ENCODE peak calls at places on chromosomes 16 and 17, in four cellular contexts. R is PC-3, W is HCT116, H is DND-41. O is an unnamed sample. For H3K4me1, the result is how much of the 10 kb centered on the place peaks cover.

GRCh38 chr17:29661220-29661619 is 38.5 kb upstream of the CORO6 start:
- DNase-seq in R (no peak), W (no peak), H (no peak), O (no peak)

GRCh38 chr16:29899516-29900101 is at the start of gene SEZ6L2:
- DNase-seq in R (peak), W (peak), H (peak), O (no peak)

GRCh38 chr16:75413951-75414350 is 19.4 kb downstream of the CFDP1 start:
- DNase-seq in R (no peak), W (no peak), H (no peak), O (no peak)

GRCh38 chr16:3655030-3655790 is 719 bp downstream of the DNASE1 start:
- DNase-seq in R (no peak), W (no peak), H (no peak), O (no peak)

GRCh38 chr16:7456221-7456620 is 123.6 kb downstream of the RBFOX1 start:
- DNase-seq in R (no peak), W (no peak), H (no peak), O (no peak)

GRCh38 chr16:12120331-12120981 is 143.9 kb downstream of the SNX29 start:
- DNase-seq in R (no peak), W (no peak), H (no peak), O (no peak)

GRCh38 chr17:74987909-74988711 is 678 bp downstream of the CDR2L start:
- DNase-seq in R (peak), W (no peak), H (no peak), O (no peak)

GRCh38 chr17:55726440-55726839 is 3.8 kb upstream of the TMEM100 start:
- DNase-seq in R (peak), W (no peak), H (no peak), O (no peak)

GRCh38 chr17:18966831-18967624 is 15.1 kb downstream of the SLC5A10 start:
- DNase-seq in R (no peak), W (no peak), H (no peak), O (no peak)

GRCh38 chr16:80277182-80277581 is 263.6 kb upstream of the DYNLRB2 start:
- DNase-seq in R (no peak), W (no peak), H (no peak), O (no peak)

GRCh38 chr16:50815382-50815781 is 73.5 kb downstream of the CYLD start:
- DNase-seq in R (no peak), W (no peak), H (no peak), O (no peak)

GRCh38 chr16:4488486-4488967 is 12.3 kb downstream of the HMOX2 start:
- DNase-seq in R (no peak), W (no peak), H (peak), O (no peak)

GRCh38 chr17:17681744-17682292 is 560 bp downstream of the RAI1 start:
- DNase-seq in R (peak), W (no peak), H (peak), O (peak)

GRCh38 chr17:10114931-10115535 is 83.4 kb downstream of the GAS7 start:
- DNase-seq in R (peak), W (no peak), H (peak), O (no peak)

GRCh38 chr16:20683812-20684211 is 13.7 kb downstream of the ACSM1 start:
- DNase-seq in R (peak), W (no peak), H (no peak), O (no peak)

GRCh38 chr16:20675488-20676267 is 21.8 kb downstream of the ACSM1 start:
- DNase-seq in R (peak), W (peak), H (peak), O (no peak)

GRCh38 chr16:74811911-74812310 is 37.3 kb upstream of the FA2H start:
- DNase-seq in R (no peak), W (no peak), H (no peak), O (no peak)

GRCh38 chr16:12470311-12471229 is 333.1 kb downstream of the CPPED1 start:
- DNase-seq in R (no peak), W (no peak), H (no peak), O (no peak)

GRCh38 chr17:72501404-72502110 is 380.7 kb downstream of the SOX9 start:
- DNase-seq in R (no peak), W (no peak), H (no peak), O (no peak)

GRCh38 chr17:32127156-32127897 is 15.0 kb upstream of the RHOT1 start:
- DNase-seq in R (peak), W (no peak), H (peak), O (peak)

GRCh38 chr16:9344508-9344907 is 253.1 kb downstream of the HAPSTR1 start:
- DNase-seq in R (no peak), W (no peak), H (no peak), O (no peak)

GRCh38 chr16:73390936-73391335 is 343.0 kb upstream of the ZFHX3 start:
- DNase-seq in R (peak), W (no peak), H (no peak), O (no peak)

GRCh38 chr17:4074831-4075495 is 67.9 kb downstream of the ZZEF1 start:
- DNase-seq in R (peak), W (peak), H (peak), O (peak)

DNA sequence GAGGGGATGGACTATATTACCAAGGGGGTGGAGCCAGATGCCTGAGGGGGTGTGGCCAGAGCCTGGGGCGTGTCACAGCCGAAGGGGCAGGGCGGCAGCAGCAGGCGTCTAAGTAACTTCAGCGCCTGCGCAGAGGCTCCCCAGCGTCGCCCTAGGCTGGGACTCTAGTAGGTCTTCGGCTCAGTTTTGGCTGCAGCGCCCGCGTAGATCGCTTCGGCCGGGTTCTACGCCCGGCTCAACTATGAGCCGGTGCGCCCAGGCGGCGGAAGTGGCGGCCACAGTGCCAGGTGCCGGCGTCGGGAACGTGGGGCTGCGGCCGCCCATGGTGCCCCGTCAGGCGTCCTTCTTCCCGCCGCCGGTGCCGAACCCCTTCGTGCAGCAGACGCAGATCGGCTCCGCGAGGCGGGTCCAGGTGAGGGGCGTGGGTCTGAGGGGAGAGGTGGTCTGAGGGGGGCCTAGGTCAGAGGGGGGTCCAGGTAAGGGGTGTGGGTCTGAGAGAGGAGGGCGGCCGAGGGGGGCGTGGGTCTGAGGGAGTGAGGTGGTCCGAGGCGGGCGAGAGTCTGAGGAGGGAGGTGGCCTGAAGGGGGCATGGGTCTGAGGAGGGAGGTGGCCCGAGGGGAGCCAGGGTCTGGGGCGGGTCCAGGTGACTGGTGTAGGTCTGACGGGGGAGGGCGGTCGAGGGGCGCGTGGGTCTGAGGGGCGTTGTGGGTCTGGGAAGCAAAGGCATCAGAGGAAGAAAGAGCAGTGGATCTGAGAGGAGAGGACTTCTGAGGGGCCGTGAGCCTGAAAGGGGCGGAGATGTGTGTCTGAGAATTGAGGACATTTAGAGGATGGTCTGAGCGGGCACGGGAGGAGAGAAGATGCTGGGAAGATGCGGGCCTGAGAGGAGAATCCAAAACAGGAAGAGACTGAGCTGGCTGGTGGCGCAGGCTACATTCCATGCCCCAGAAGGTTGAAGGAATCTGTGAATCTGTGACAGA is at the start of gene LPCAT2:
- DNase-seq in R (peak), W (peak), H (no peak), O (peak)
- H3K9ac ChIP-seq in R (no peak), W (peak), H (no peak), O (peak)

DNA sequence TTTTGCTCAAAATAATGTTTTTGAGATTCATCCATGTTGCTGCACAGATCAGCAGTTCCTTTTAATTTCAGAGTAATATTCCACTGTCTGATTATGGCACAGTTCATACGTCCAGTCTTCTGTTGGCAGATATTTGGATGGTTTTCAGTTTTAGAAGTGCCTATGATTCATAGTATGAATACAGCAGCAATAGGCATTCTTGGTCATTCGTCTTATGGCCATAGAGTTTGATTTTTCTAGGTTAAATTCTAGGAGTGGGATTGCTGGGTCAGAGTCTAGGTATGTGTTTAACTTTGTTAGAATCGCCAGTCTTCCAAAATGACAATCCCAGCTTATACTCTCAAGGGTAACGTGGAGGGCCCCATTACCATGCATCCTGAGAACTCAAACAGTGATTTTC is 11.5 kb upstream of the IL34 start:
- DNase-seq in R (no peak), W (no peak), H (no peak), O (no peak)
- H3K4me2 ChIP-seq in R (no peak), W (no peak), H (no peak), O (no peak)

DNA sequence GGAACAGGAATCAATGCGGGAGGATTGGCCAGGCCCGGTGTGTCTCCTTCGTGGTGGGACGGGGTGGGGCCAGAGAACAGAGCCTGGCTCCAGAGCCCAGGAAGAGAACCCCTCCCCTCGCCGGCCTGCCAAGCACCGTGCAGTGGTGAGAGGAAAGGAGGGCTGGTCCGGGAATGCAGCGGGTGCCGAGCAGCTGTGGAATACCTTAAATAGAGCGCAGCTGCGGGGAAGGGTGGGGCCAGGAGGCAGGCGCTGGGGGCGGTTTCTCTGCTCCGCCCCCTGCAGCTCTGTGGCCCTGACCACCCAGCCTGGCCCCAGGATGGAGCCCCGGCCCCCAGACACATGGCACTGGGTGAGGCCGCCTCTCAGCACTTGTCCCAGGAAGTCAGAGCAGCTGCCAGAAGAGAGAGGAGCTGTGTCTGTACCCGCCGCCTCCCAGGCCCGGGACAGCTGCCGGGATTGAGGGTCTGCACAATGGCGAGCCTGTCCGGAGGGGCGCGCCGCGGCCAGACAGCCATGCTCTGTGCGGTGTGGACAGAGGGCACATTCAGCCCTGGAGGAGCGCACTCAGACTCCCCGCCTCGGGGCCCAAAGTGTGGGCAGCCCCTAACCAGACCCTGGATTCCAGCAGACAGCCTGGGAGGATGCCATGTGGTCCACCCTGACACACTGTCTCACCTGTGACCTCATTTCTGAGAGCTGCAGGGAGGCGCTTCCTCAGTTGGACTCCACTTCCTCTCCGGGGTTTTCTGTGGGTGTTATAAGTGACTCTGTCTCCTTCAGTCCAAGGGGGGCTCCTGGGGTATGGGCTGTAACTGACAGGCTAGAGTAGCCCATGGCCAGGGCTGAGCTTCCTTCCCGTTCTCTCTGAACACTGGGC is 268.8 kb downstream of the SEC14L1 start:
- DNase-seq in R (no peak), W (no peak), H (peak), O (no peak)
- H3K4me1 ChIP-seq in R (under half), W (under half), H (half or more), O (under half)

GRCh38 chr17:63398680-63399079 is 47.4 kb downstream of the CYB561 start:
- DNase-seq in R (no peak), W (no peak), H (no peak), O (no peak)

GRCh38 chr17:63399856-63400255 is 46.2 kb downstream of the CYB561 start:
- DNase-seq in R (no peak), W (no peak), H (no peak), O (no peak)

GRCh38 chr17:63402808-63403207 is 43.3 kb downstream of the CYB561 start:
- DNase-seq in R (no peak), W (no peak), H (no peak), O (no peak)

GRCh38 chr17:63395075-63395815 is 50.9 kb downstream of the CYB561 start:
- DNase-seq in R (no peak), W (no peak), H (no peak), O (no peak)

GRCh38 chr17:63399316-63399715 is 46.8 kb downstream of the CYB561 start:
- DNase-seq in R (no peak), W (no peak), H (no peak), O (no peak)
- H3K9ac ChIP-seq in R (no peak), W (no peak), H (no peak), O (no peak)

GRCh38 chr16:69741951-69742904 is 12.5 kb downstream of the NOB1 start:
- DNase-seq in R (peak), W (no peak), H (no peak), O (no peak)
- H3K4me2 ChIP-seq in R (peak), W (no peak), H (no peak), O (no peak)

O was measured in MM.1S.